ENCODE peak calls at places on chromosomes 2 and 18, in five cellular contexts. S, H, C, M and I are unnamed samples.

GRCh38 chr2:82839046-82839445 is 1620.0 kb downstream of the SUCLG1 start:
- DNase-seq in H (no peak), M (no peak), S (no peak), C (no peak), I (no peak)

GRCh38 chr2:176830362-176830761 is 382.2 kb upstream of the HNRNPA3 start:
- DNase-seq in M (no peak), H (peak), S (no peak), C (no peak), I (no peak)

GRCh38 chr18:66819235-66819634 is 215.3 kb upstream of the CDH19 start:
- DNase-seq in C (no peak), H (no peak), M (no peak), S (no peak), I (no peak)

GRCh38 chr2:156341482-156342251 is 9.1 kb upstream of the NR4A2 start:
- DNase-seq in H (peak), M (peak), C (peak), S (peak), I (peak)

GRCh38 chr2:10448646-10449480 is 736 bp upstream of the ODC1 start:
- DNase-seq in H (peak), S (no peak), C (peak), M (peak), I (peak)

GRCh38 chr2:10091182-10091932 is 11.1 kb upstream of the CYS1 start:
- DNase-seq in M (no peak), S (no peak), C (no peak), H (no peak), I (peak)

GRCh38 chr2:73852020-73852419 is 23.3 kb downstream of the STAMBP start:
- DNase-seq in C (peak), S (peak), M (no peak), H (no peak), I (no peak)

GRCh38 chr2:120358734-120359465 is 13.0 kb downstream of the INHBB start:
- DNase-seq in H (no peak), M (no peak), C (no peak), S (no peak), I (no peak)

GRCh38 chr2:60463249-60463648 is 90.2 kb downstream of the BCL11A start:
- DNase-seq in H (no peak), M (no peak), C (peak), S (no peak), I (no peak)

GRCh38 chr2:221124542-221125235 is 447.4 kb downstream of the EPHA4 start:
- DNase-seq in S (no peak), C (no peak), M (no peak), H (no peak), I (no peak)

GRCh38 chr18:24364177-24364576 is 33.4 kb downstream of the OSBPL1A start:
- DNase-seq in S (no peak), C (no peak), M (no peak), H (no peak), I (no peak)

GRCh38 chr2:210337159-210337558 is 22.2 kb upstream of the MYL1 start:
- DNase-seq in S (no peak), C (no peak), H (no peak), M (no peak), I (no peak)

GRCh38 chr18:78753240-78753639 is 226.4 kb upstream of the SALL3 start:
- DNase-seq in S (no peak), H (no peak), C (no peak), M (no peak), I (no peak)

GRCh38 chr2:32969444-32970162 is 22.9 kb downstream of the LTBP1 start:
- DNase-seq in H (no peak), C (no peak), S (no peak), M (no peak), I (no peak)

GRCh38 chr2:240351826-240352426 is 83.5 kb upstream of the GPC1 start:
- DNase-seq in C (no peak), H (no peak), M (no peak), S (no peak), I (no peak)

GRCh38 chr2:48202863-48203642 is 296.8 kb upstream of the FBXO11 start:
- DNase-seq in S (no peak), C (no peak), H (no peak), M (no peak), I (no peak)

GRCh38 chr2:166134252-166135151 is 6.7 kb upstream of the SCN1A start:
- DNase-seq in M (peak), S (no peak), H (peak), C (no peak), I (no peak)

GRCh38 chr2:4381049-4381448 is 677.7 kb downstream of the DCDC2C start:
- DNase-seq in C (no peak), M (no peak), H (no peak), S (no peak), I (no peak)

GRCh38 chr2:234998404-234999211 is 46.8 kb downstream of the SH3BP4 start:
- DNase-seq in S (no peak), C (peak), H (peak), M (no peak), I (no peak)

GRCh38 chr18:77059294-77059916 is 73.2 kb downstream of the MBP start:
- DNase-seq in C (peak), M (no peak), S (peak), H (peak), I (no peak)

GRCh38 chr2:8413589-8414135 is 268.2 kb upstream of the ID2 start:
- DNase-seq in S (no peak), H (peak), C (no peak), M (peak), I (peak)

GRCh38 chr2:187138240-187138639 is 289.3 kb upstream of the ZSWIM2 start:
- DNase-seq in H (peak), C (peak), M (no peak), S (peak), I (peak)
- TF ChIP-seq CTCF in H (peak), C (peak), M (no peak), S (peak), I (peak)

DNA sequence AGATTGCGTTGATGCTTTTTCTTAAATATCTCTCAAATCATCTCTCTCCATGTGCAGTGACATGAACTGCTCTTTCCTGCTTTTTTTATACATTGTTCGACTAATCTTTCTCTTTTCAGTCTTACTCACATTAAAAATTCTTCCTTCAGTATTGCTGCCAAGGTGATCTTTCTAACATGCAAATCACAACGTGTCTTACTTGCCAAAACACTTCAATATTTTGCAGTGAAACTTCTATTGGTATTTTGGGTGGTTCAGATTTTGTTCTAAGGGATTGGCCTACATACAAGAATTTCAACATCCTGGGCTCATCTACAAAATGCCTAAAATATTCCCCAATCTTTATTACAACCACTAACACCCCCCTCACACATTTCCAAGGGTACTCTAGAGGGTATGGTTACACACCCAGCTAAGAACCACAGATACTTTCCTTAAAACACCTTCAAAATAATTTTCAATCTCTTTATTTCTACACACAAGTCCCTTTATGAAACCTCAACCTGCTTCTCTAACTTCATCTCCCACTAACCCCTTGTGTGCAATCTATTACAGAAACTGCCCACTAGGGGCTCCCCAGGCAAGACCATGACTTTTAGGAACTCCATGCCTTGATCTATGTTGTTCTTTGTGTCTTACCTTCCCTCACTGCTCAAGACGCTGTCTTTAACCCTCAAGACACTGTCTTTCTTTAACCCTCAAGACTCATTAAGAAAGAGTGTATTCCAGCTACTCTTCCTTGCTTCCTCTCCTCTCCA is 50.9 kb downstream of the COL3A1 start:
- DNase-seq in M (no peak), S (no peak), H (peak), C (peak), I (no peak)
- TF ChIP-seq CTCF in M (no peak), S (peak), H (peak), C (peak), I (no peak)

DNA sequence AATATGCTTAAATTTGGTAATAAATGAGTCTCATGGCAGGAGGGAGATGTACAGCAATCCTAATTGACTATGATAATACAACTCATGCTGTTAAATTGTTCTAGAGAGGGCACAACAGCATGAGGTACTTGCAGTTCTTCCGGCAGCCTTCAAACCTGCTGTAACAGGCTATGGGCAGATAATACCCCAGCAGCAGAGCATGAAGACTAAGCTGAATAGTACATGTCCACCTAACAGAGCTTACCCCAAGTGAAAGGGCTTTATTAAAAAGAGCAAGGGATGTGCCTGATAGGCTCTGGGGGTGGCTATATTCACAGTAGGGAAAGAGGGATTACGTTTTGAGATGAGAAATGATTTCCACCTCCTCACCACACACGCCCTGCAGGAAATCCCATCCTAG is 28.9 kb downstream of the MRO start:
- DNase-seq in M (no peak), S (no peak), H (no peak), C (no peak), I (no peak)
- TF ChIP-seq CTCF in M (no peak), S (no peak), H (no peak), C (no peak), I (no peak)

GRCh38 chr2:196163285-196163684 is 8.1 kb downstream of the STK17B start:
- DNase-seq in S (no peak), C (no peak), M (no peak), H (no peak), I (no peak)
- TF ChIP-seq CTCF in S (no peak), C (peak), M (no peak), H (no peak), I (no peak)

DNA sequence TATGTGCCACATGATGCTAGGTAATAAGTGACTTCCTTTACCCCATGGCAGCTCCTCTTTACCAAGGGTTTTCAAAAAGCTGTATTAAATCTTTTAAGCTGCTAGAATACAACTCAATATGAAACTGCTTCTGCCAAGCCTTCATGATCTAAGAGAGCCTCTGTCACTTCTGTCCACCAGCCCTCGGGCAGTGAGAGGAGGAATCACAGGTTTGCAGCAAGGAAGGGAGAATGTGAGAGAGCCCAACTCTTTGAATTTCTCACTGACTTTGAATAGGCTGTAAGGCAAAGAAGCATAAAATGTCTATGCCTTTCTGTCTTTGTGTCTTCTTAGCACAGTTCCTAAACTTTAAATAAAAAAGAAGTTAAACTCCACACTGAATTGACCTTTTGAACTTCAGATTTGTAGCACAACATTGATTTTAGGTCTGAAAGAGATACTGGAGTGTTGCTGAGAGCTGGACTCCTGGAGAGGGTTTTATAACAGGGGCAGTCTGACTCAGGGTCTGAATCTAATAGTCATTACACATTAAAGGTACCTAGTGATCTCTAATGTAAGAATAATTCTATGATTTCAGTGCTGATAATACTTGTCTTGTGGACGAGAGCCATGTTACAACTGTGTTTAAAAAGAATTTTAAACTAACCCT is 48.1 kb upstream of the SATB2 start:
- DNase-seq in M (no peak), S (no peak), C (no peak), H (no peak), I (no peak)
- TF ChIP-seq CTCF in M (no peak), S (no peak), C (no peak), H (no peak), I (no peak)

GRCh38 chr2:2696341-2697132 is 365.5 kb upstream of the MYT1L start:
- DNase-seq in C (no peak), M (no peak), S (no peak), H (no peak), I (no peak)

GRCh38 chr2:2701813-2702212 is 370.7 kb upstream of the MYT1L start:
- DNase-seq in S (no peak), M (no peak), C (no peak), H (no peak), I (no peak)

GRCh38 chr2:2698182-2699116 is 367.4 kb upstream of the MYT1L start:
- DNase-seq in M (no peak), S (no peak), H (no peak), C (no peak), I (no peak)

GRCh38 chr2:2701176-2701781 is 370.2 kb upstream of the MYT1L start:
- DNase-seq in M (no peak), C (no peak), H (no peak), S (no peak), I (no peak)

GRCh38 chr2:2699117-2699497 is 368.0 kb upstream of the MYT1L start:
- DNase-seq in S (no peak), H (no peak), C (no peak), M (no peak), I (no peak)
- TF ChIP-seq CTCF in S (no peak), H (no peak), C (no peak), M (no peak), I (no peak)

DNA sequence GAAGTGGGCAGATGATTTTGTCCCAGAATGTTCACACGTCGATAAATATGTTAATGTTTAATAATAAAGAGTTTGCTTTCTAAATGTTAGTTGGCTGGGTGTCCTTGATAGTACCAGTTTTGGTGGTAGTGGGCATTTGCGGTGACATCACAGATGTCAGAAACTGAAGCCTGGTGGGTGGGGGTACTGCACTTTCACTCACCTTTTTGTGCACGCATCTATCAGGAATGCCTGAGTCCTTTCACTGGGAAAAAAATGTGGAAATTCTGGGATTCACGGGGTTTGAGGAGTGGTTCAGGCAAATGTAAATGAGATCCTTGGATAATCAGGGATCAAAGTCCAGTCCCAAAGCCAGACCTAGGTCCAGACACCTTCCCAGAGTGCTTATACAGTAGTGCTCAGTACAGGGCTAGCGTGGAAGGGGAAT is 3.2 kb downstream of the EPAS1 start:
- DNase-seq in M (no peak), H (peak), S (no peak), C (no peak), I (no peak)
- TF ChIP-seq CTCF in M (no peak), H (peak), S (no peak), C (peak), I (no peak)

DNA sequence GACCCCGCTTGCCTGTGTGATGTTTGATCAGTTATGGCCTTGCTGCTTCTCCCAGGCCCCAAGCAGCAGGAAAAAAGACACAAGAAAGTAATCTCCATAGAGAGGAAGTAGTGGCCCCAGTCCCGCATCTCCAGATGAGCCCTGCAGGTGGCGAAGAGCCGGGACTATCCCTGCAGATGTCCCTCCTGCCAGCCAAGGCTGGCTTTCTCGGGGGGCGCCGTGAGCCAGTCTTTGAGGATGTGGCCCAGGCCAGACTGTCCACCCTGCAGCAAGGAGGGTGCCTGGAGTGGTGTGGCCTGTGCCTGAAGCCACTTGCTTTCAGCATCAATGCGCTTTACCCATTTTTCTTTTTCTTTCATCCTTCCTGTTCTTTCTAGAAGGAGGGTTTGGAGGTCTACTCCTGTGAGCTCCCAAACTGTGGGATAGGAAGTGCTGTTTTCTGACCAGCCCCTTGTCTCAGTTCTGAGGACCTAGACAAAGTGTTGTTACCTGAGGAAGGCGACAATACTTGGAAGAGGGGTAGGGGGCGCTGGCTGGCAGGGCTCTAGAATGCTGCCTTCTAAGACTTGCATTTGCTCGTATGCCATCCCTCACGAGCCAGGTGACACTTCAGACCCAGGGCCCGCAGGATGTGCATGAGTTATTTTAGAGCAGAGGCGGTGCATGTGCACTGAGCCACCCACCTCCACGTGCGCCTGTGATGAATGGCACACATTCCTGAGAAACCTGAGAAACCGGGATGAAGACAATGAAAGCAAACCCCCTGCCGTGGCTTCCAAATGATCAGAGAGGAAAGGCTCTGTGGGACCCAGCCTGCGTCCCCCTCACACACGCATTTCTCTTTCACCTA is 255.8 kb downstream of the FBXO15 start:
- DNase-seq in C (no peak), H (no peak), M (no peak), S (no peak), I (no peak)
- TF ChIP-seq CTCF in C (no peak), H (no peak), M (no peak), S (no peak), I (no peak)

GRCh38 chr2:63320669-63321068 is 267.6 kb downstream of the WDPCP start:
- DNase-seq in H (no peak), M (no peak), C (no peak), S (no peak), I (no peak)
- TF ChIP-seq CTCF in H (no peak), M (no peak), C (no peak), S (no peak), I (no peak)

DNA sequence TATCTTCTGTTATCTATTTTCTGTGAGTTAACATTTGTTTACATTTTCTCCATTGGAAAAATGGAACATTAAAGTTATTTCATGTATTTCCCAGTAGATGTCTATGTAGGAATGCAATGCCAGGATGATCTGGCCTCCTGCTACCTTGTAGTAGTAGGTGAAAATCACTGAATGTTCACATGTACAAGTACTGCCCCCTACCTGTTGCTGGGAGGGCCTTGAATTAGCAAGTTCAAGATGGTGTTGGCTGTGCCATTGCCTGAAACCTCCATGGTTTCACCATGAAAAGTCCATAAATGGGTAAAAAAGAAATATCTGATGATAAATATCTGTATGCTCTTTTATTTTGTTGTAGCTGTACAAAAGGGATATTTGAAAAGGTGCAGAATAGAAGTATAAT is 30.7 kb downstream of the XRCC5 start:
- DNase-seq in S (no peak), C (peak), M (peak), H (peak), I (no peak)
- TF ChIP-seq CTCF in S (no peak), C (peak), M (no peak), H (peak), I (peak)